ENCODE peak calls at places on chromosome 14, in four cellular contexts. L is heart right ventricle, W is B cell, M is IMR-90. T is an unnamed sample.

GRCh38 chr14:54823757-54824549 is 78.7 kb downstream of the GCH1 start:
- DNase-seq in W (no peak), L (no peak), M (no peak), T (no peak)

GRCh38 chr14:70972107-70972976 is 65.1 kb downstream of the PCNX1 start:
- DNase-seq in L (peak), M (peak), W (peak), T (peak)

GRCh38 chr14:38209572-38210159 is 2.0 kb downstream of the SSTR1 start:
- DNase-seq in W (no peak), L (no peak), M (no peak), T (no peak)

GRCh38 chr14:100490252-100490651 is 97.0 kb downstream of the BEGAIN start:
- DNase-seq in W (no peak), M (no peak), L (no peak), T (no peak)

GRCh38 chr14:64209428-64210165 is 84.6 kb downstream of the ESR2 start:
- DNase-seq in L (peak), M (peak), W (peak), T (no peak)

GRCh38 chr14:46580941-46581671 is 70.5 kb downstream of the RPL10L start:
- DNase-seq in W (no peak), M (no peak), L (no peak), T (peak)

GRCh38 chr14:94396628-94397210 is 8.3 kb upstream of the SERPINA1 start:
- DNase-seq in L (no peak), M (no peak), W (no peak), T (no peak)

GRCh38 chr14:105882626-105883025 is 356.2 kb downstream of the TMEM121 start:
- DNase-seq in L (peak), M (no peak), W (no peak), T (no peak)

GRCh38 chr14:99509871-99510555 is 28.8 kb downstream of the CCNK start:
- DNase-seq in L (no peak), M (no peak), W (no peak), T (peak)

GRCh38 chr14:64731141-64731581 is 26.9 kb downstream of the PLEKHG3 start:
- DNase-seq in L (no peak), W (no peak), M (no peak), T (no peak)

DNA sequence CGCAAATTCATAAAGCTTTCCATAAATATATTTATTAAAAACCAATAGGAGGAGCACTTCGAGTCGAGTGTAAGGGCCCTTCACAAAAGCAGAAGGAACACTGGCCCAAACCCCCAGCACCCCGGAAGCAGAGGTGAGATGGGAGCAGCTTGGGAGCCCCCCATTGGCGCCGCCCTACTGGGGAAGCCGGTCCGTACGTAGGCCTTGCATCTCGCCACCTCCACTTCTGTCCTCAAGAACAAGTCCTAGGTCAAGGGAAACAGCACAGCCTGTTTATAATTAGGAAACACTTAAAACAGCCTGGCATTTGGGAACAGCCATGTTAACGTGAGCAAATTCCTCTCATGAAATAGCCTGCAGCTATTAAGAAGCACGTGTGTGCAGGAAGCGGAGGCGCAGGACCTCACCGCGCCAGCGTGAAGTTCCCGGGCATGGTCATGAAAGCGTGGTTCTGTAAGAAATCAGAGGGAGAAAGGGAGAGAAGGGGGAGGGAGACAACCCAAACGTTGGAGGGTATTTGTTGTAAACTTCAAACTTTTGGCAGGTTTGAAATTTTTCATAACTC is 7.7 kb downstream of the ANKRD9 start:
- DNase-seq in M (no peak), W (no peak), L (no peak), T (no peak)
- TF ChIP-seq CTCF in M (no peak), W (no peak), L (no peak), T (no peak)

GRCh38 chr14:96634481-96634880 is 132.3 kb downstream of the PAPOLA start:
- DNase-seq in W (no peak), L (no peak), M (no peak), T (peak)

GRCh38 chr14:96634896-96635295 is 132.7 kb downstream of the PAPOLA start:
- DNase-seq in M (no peak), L (no peak), W (no peak), T (no peak)

GRCh38 chr14:96632363-96632758 is 130.2 kb downstream of the PAPOLA start:
- DNase-seq in L (no peak), M (no peak), W (no peak), T (no peak)

GRCh38 chr14:96631621-96632362 is 129.6 kb downstream of the PAPOLA start:
- DNase-seq in L (no peak), M (no peak), W (no peak), T (peak)

GRCh38 chr14:96633096-96633495 is 130.9 kb downstream of the PAPOLA start:
- DNase-seq in W (no peak), L (no peak), M (no peak), T (no peak)
- TF ChIP-seq CTCF in W (no peak), L (no peak), M (no peak), T (no peak)

DNA sequence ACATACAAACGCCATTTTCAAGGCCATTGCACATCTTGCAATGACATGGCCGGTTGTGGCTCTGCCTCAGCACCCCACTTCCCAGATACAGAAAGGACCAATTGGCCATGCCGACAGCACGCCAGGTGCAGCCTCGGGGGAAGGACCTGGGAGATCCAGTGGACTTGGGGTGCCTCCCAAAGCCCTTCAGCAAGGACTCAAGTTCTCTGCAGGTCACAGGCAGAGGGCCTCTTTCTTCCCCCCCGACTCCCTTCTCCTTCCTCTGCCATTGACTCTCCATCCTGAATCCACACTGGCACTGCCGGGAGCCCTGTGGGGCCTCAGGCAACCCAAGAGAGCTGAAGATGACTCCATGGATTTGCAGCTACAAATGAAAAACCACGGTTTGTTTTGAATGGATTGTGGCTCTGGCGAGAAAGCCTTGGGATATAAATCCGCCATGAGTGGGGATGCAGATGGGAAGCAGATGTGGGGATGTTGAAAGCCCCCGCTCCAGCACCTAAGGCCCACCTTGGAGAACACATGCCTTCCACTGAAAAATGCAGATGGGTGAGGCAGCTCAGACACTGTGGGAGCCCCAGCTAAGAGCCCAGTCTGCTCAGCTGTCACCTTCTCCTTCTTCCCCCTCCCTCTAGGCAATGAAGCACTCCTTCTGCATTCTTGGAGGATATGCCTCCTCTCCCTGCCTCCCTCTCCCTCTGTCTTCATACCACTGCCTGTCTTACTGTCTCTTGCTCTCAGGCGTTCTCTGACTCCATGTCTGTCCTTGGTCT is 35.2 kb upstream of the LTBP2 start:
- DNase-seq in L (no peak), W (no peak), M (no peak), T (no peak)
- TF ChIP-seq CTCF in L (no peak), W (no peak), M (no peak), T (no peak)

DNA sequence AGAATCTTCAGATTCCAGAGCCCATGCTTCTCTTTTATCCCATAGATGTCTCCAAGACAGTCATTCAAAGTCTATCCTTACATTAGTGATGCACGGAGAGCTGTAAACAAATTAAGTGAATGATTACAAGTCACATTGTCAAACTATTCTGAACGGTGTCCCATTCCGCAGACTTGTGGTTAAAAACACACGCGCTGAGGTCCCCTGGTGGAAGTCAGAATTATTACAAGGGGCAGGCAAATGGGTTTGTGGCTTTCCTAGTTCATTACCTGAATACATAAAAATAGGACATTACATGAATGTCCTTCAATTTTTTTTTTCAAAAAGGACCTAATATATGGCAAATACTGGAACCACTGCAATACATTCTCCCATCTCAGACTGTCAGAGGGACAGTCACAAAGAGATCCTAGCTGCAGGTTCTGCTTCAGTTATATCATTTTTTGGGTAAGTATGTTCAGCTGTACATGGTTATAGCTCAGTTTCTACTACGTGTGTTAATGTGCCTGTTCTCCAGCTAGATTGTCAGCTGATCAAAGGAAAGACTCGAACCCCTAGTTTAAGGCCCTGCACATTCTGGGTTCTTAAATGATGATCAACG is 53.1 kb upstream of the STON2 start:
- DNase-seq in W (peak), L (no peak), M (peak), T (peak)
- TF ChIP-seq CTCF in W (peak), L (peak), M (peak), T (peak)

DNA sequence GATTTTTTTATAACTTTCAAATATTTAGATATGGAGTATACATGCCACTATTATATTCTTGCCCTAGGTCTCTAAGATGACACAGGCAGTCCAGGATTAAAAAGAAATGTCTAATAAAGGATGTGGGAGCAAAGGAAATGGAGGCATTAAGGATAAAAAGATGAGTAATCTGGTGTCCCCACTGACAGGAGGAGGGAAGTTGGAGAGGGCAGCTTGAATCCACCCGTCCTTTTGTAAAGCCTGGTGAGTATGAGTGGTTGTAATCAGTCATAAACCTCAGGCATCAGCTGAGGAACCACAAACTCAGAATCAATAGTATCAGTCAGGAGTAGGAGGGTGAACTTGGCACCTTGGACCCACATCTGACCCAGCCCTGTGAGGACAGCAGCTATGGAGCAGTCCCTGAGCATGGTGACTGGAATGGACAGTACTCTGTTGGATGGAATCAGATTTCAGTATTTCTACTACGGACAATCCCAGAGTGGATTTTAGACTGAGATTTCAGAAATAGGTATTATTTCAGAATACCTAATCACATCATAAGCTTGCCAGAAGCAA is 100.5 kb downstream of the EXOC5 start:
- DNase-seq in L (no peak), M (no peak), W (no peak), T (no peak)
- TF ChIP-seq CTCF in L (no peak), M (no peak), W (no peak), T (no peak)

GRCh38 chr14:78164226-78164853 is 5.8 kb upstream of the NRXN3 start:
- DNase-seq in W (no peak), L (no peak), M (no peak), T (peak)
- TF ChIP-seq CTCF in W (no peak), L (peak), M (peak), T (peak)